ENCODE peak calls at places on chromosomes 7 and 10, in five cellular contexts. T, N, W, M and C are unnamed samples.

GRCh38 chr10:73576178-73576889 is 14.8 kb downstream of the USP54 start:
- DNase-seq in W (no peak), N (peak), T (peak), M (no peak), C (peak)

GRCh38 chr10:110893559-110894179 is 21.9 kb downstream of the PDCD4 start:
- DNase-seq in W (peak), M (peak), T (no peak), N (peak), C (peak)

GRCh38 chr7:103810112-103810744 is 179.2 kb downstream of the RELN start:
- DNase-seq in M (peak), T (no peak), N (no peak), W (peak), C (no peak)

GRCh38 chr7:122257056-122257455 is 47.5 kb downstream of the FEZF1 start:
- DNase-seq in W (no peak), N (no peak), M (no peak), T (no peak), C (no peak)

GRCh38 chr7:158318511-158318913 is 269.1 kb downstream of the PTPRN2 start:
- DNase-seq in N (no peak), M (no peak), W (no peak), T (no peak), C (no peak)

GRCh38 chr7:21542891-21543527 is at the start of gene DNAH11:
- DNase-seq in N (no peak), W (peak), M (peak), T (no peak), C (peak)

GRCh38 chr7:6430271-6430940 is 17.3 kb downstream of the DAGLB start:
- DNase-seq in M (peak), T (no peak), N (peak), W (peak), C (no peak)

GRCh38 chr10:14345262-14345661 is 14.5 kb upstream of the FRMD4A start:
- DNase-seq in M (no peak), W (no peak), N (no peak), T (no peak), C (no peak)

GRCh38 chr10:103816431-103816830 is 38.9 kb downstream of the SH3PXD2A start:
- DNase-seq in T (no peak), M (peak), W (no peak), N (peak), C (no peak)

GRCh38 chr10:9069136-9069535 is 1014.6 kb downstream of the GATA3 start:
- DNase-seq in W (no peak), N (no peak), M (no peak), T (no peak), C (no peak)

GRCh38 chr7:124930655-124931597 is 1.3 kb upstream of the POT1 start:
- DNase-seq in N (no peak), T (no peak), W (no peak), M (peak), C (no peak)

GRCh38 chr7:116798205-116798730 is 64.1 kb upstream of the CAPZA2 start:
- DNase-seq in M (no peak), T (no peak), W (no peak), N (no peak), C (no peak)

GRCh38 chr10:110462308-110463095 is 35.2 kb upstream of the DUSP5 start:
- DNase-seq in M (no peak), N (no peak), W (no peak), T (no peak), C (no peak)

DNA sequence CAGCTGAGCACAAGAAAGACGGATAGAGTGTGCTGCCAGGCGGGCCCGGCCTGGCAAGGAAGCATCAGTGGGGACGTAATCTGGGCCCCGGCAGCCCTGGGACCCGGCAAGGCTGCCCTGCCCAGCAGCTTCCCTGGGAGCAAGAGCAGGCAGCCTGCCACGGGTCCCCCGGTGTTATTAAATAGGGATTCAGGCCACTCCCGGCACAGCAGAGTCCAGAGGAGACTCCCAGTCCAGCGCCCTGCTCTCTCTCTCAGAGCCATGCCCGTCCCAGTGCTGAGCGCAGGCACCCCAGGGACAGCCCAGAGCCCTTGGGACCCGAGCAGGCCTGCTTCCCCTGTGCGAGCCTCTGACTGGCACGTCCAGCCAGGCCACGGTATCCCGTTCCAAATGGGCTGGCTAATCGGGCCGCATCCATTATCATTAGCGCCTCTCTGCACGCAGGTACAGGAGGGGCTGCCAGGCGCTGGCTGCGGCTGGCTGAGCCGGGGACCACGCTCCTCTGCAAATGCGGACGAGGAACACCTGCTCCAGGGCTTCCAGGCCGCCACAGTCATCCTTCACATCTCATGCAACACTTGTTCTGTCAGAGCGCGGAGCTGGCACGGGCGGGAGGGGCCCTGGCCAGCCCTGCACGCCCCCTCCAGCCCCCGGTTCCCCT is 344.2 kb upstream of the MKI67 start:
- DNase-seq in M (no peak), W (no peak), T (no peak), N (no peak), C (no peak)
- TF ChIP-seq RCOR1 in M (no peak), W (no peak), T (no peak), N (no peak), C (no peak)

GRCh38 chr10:87092356-87092860 is 2.2 kb downstream of the GLUD1 start:
- DNase-seq in N (peak), W (no peak), T (no peak), M (no peak), C (no peak)

GRCh38 chr10:87094373-87095240 is at the start of the genes GLUD1 and SHLD2:
- DNase-seq in M (peak), N (peak), W (peak), T (peak), C (peak)

GRCh38 chr10:87092861-87093460 is 1.7 kb downstream of the GLUD1 start:
- DNase-seq in T (peak), M (peak), N (peak), W (no peak), C (no peak)

GRCh38 chr10:87095241-87095945 is 387 bp downstream of the SHLD2 start:
- DNase-seq in N (peak), T (peak), W (peak), M (peak), C (peak)

GRCh38 chr10:87093461-87094372 is 926 bp downstream of the GLUD1 start:
- DNase-seq in M (peak), N (peak), T (no peak), W (peak), C (peak)
- TF ChIP-seq RCOR1 in M (peak), N (no peak), T (no peak), W (no peak), C (no peak)

GRCh38 chr10:70266056-70266455 is 17.7 kb downstream of the NPFFR1 start:
- DNase-seq in N (no peak), W (no peak), T (no peak), M (no peak), C (no peak)

GRCh38 chr10:70266701-70267100 is 17.1 kb downstream of the NPFFR1 start:
- DNase-seq in M (no peak), N (no peak), T (no peak), W (no peak), C (no peak)

GRCh38 chr10:70265032-70265689 is 18.6 kb downstream of the NPFFR1 start:
- DNase-seq in M (peak), T (no peak), N (no peak), W (peak), C (no peak)

GRCh38 chr10:70268376-70268775 is 15.4 kb downstream of the NPFFR1 start:
- DNase-seq in W (no peak), T (no peak), M (no peak), N (no peak), C (no peak)

GRCh38 chr10:70267161-70267933 is 16.5 kb downstream of the NPFFR1 start:
- DNase-seq in M (peak), N (peak), T (no peak), W (no peak), C (peak)
- TF ChIP-seq RCOR1 in M (no peak), N (peak), T (no peak), W (no peak), C (no peak)

GRCh38 chr10:11693376-11693775 is 48.8 kb upstream of the ECHDC3 start:
- DNase-seq in T (no peak), W (no peak), N (no peak), M (no peak), C (no peak)
- TF ChIP-seq RCOR1 in T (no peak), W (no peak), N (no peak), M (no peak), C (no peak)

DNA sequence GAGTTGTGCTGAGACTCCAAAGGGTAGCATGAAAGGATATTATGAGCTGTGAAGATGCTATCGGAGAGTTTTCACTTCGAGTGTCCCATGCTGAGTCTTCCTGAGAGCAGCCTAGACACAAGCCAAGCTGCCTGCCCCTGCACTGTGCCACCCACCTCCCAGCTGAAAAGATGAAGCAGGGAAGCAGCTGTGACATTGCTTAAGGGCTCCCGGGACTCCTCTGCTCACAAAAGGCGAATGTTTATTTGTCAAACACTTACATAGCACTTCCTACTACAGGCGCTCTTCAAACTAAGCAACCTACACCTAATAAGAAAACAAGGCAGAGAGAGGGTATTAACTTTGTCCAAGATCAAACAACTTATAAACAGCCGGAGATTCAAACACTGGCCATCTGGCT is 95.6 kb downstream of the OSBPL3 start:
- DNase-seq in W (no peak), N (no peak), M (no peak), T (no peak), C (no peak)
- TF ChIP-seq RCOR1 in W (no peak), N (no peak), M (no peak), T (no peak), C (no peak)

GRCh38 chr10:3924344-3924743 is 139.3 kb upstream of the KLF6 start:
- DNase-seq in T (no peak), W (no peak), M (peak), N (peak), C (no peak)
- TF ChIP-seq RCOR1 in T (no peak), W (no peak), M (no peak), N (no peak), C (no peak)

DNA sequence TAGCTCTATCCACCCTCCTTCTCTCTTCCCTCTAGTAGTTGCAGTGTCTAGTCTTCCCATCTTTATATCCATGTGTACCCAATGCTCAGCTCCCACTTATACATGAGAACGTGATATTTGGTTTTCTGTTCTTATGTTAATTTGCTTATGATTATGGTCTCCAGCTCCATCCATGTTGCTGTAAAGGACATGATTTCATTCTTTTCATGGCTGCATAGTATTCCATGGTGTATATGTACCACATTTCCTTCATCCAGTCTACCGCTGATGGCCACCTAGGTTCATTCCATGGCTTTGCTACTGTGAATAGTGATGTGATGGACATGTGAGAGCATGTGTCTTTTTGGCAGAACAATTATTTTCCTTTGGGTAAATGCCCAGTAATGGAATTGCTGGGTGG is 6.5 kb downstream of the PRSS2 start:
- DNase-seq in N (no peak), M (no peak), W (no peak), T (no peak), C (no peak)
- TF ChIP-seq RCOR1 in N (no peak), M (no peak), W (no peak), T (no peak), C (no peak)

DNA sequence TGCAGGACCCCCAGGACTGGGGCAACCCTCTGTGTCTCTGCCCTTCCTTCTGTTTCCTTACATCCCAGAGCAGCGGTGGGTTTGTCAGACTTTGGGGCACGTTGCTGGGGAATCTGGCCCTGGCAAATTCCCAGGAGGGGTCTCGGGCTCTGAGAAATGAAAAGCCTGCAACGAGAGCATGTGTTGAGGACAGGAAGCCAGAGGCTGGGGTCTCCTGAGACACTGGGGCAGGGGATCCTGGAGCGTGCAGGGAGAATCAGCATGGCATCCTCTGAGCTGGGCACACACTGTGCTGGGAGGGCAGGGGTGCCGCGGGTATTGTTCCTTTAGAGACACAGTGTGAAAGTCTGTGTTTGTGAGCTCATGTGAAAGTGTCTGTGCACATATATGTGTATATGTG is 279.9 kb upstream of the PPP2R2D start:
- DNase-seq in N (no peak), W (no peak), M (no peak), T (no peak), C (no peak)
- TF ChIP-seq RCOR1 in N (no peak), W (no peak), M (no peak), T (no peak), C (no peak)

DNA sequence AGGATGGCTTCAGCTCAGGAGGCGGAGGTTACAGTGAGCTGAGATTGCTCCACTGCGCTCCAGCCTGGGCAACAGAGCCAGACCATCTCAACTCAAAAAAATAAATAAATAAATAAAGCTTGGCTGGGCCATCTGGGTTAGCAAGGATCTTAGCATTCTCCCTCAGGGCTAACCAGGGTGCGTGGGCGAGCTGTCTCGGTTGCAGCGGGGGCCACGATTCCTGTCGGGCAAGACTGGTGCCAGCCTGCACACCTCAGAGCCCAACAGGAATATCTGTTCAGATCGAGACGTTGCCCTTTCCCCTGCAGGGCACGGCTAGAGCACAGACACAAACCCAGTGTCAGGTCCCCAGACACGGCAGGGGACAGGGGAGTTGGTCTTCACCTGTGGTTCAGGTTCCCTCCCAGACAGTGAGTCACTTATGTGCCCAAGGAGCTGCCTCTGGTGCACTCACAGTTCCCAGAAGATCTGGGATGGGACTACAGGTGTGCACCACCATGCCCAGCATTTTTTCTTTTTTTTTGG is 75.5 kb upstream of the GTF2I start:
- DNase-seq in W (no peak), M (no peak), N (no peak), T (no peak), C (no peak)
- TF ChIP-seq RCOR1 in W (no peak), M (no peak), N (no peak), T (no peak), C (no peak)